ENCODE peak calls at places on chromosomes 16 and 17, in five cellular contexts. Y is A549, T is uterus, C is HCT116, Q is transverse colon. K is an unnamed sample.

GRCh38 chr17:4998666-4999428 is 1.1 kb downstream of the KIF1C start:
- DNase-seq in C (no peak), T (peak; percentile 27), Y (peak; percentile 44), Q (peak; percentile 65), K (no peak)

GRCh38 chr17:12522743-12523181 is 142.9 kb upstream of the MYOCD start:
- DNase-seq in Q (peak; percentile 51), Y (peak; percentile 20), C (no peak), T (no peak), K (no peak)

GRCh38 chr17:17840751-17841591 is 4.2 kb upstream of the SREBF1 start:
- DNase-seq in Q (no peak), T (no peak), C (no peak), Y (no peak), K (peak; percentile 63)

GRCh38 chr17:80481284-80482057 is 5.1 kb upstream of the NPTX1 start:
- DNase-seq in C (no peak), T (no peak), Q (no peak), Y (no peak), K (no peak)

GRCh38 chr17:68034452-68034776 is 1.1 kb upstream of the KPNA2 start:
- DNase-seq in C (no peak), Q (no peak), T (no peak), Y (no peak), K (no peak)

GRCh38 chr17:80330276-80330675 is 69.6 kb downstream of the RNF213 start:
- DNase-seq in Y (no peak), Q (no peak), C (no peak), T (no peak), K (no peak)

GRCh38 chr17:78921437-78921971 is 3.7 kb downstream of the TIMP2 start:
- DNase-seq in C (no peak), Y (no peak), T (no peak), Q (no peak), K (no peak)

GRCh38 chr17:27651411-27652345 is 20.7 kb downstream of the LGALS9 start:
- DNase-seq in Y (no peak), T (peak; percentile 70), Q (peak; percentile 81), C (no peak), K (peak; percentile 87)

GRCh38 chr17:59765038-59765437 is 57.6 kb downstream of the VMP1 start:
- DNase-seq in Y (no peak), C (no peak), T (no peak), Q (no peak), K (no peak)

GRCh38 chr16:81779540-81780320 is 639 bp downstream of the PLCG2 start:
- DNase-seq in Y (peak; percentile 48), C (no peak), T (no peak), Q (peak; percentile 50), K (peak; percentile 21)

GRCh38 chr17:60392845-60393702 is 1.1 kb upstream of the USP32 start:
- DNase-seq in Y (peak; percentile 35), Q (peak; percentile 59), C (peak; percentile 24), T (peak; percentile 31), K (peak; percentile 71)

GRCh38 chr17:53391197-53391596 is 431.5 kb upstream of the KIF2B start:
- DNase-seq in C (no peak), Y (no peak), Q (no peak), T (no peak), K (no peak)

GRCh38 chr17:66373944-66374817 is 71.8 kb downstream of the PRKCA start:
- DNase-seq in C (no peak), Q (peak; percentile 29), Y (no peak), T (no peak), K (peak; percentile 79)

GRCh38 chr17:81794509-81794908 is 9.4 kb upstream of the GCGR start:
- DNase-seq in T (no peak), Q (peak; percentile 59), Y (no peak), C (no peak), K (no peak)

GRCh38 chr17:43334744-43335400 is 63.9 kb upstream of the ARL4D start:
- DNase-seq in Q (no peak), Y (no peak), T (no peak), C (no peak), K (peak; percentile 51)

GRCh38 chr17:12133183-12133582 is 112.5 kb downstream of the MAP2K4 start:
- DNase-seq in Q (no peak), Y (no peak), T (no peak), C (no peak), K (no peak)

GRCh38 chr16:12679660-12680272 is 123.9 kb downstream of the CPPED1 start:
- DNase-seq in Q (no peak), Y (no peak), C (no peak), T (no peak), K (no peak)

GRCh38 chr17:49997256-49997735 is 2.3 kb upstream of the DLX3 start:
- DNase-seq in C (no peak), T (no peak), Q (no peak), Y (no peak), K (no peak)

GRCh38 chr17:81039854-81040758 is 5.2 kb downstream of the BAIAP2 start:
- DNase-seq in T (peak; percentile 61), C (no peak), Y (no peak), Q (no peak), K (no peak)

GRCh38 chr17:57622886-57623433 is 122.1 kb downstream of the CCDC182 start:
- DNase-seq in Y (peak; percentile 45), Q (no peak), C (no peak), T (no peak), K (no peak)

GRCh38 chr17:57965521-57966160 is 10.4 kb upstream of the CUEDC1 start:
- DNase-seq in Y (no peak), C (no peak), Q (no peak), T (no peak), K (no peak)

GRCh38 chr17:75756451-75757085 is 8.4 kb downstream of the GALK1 start:
- DNase-seq in T (no peak), Q (no peak), C (no peak), Y (no peak), K (no peak)

GRCh38 chr17:40291311-40291710 is 3.6 kb downstream of the CDC6 start:
- DNase-seq in T (no peak), Q (no peak), C (no peak), Y (no peak), K (no peak)

GRCh38 chr16:68264128-68265077 is at the start of gene SLC7A6:
- DNase-seq in Q (peak; percentile 82), T (peak; percentile 59), C (peak; percentile 27), Y (peak; percentile 94), K (peak; percentile 95)
- TF ChIP-seq POLR2A in Q (no peak), T (peak; percentile 78), C (peak; percentile 82), Y (peak; percentile 79), K (peak; percentile 66)

GRCh38 chr16:75658175-75658574 is 10.6 kb downstream of the TERF2IP start:
- DNase-seq in Q (no peak), C (no peak), Y (no peak), T (no peak), K (no peak)
- TF ChIP-seq POLR2A in Q (no peak), C (no peak), Y (no peak), T (no peak), K (no peak)

DNA sequence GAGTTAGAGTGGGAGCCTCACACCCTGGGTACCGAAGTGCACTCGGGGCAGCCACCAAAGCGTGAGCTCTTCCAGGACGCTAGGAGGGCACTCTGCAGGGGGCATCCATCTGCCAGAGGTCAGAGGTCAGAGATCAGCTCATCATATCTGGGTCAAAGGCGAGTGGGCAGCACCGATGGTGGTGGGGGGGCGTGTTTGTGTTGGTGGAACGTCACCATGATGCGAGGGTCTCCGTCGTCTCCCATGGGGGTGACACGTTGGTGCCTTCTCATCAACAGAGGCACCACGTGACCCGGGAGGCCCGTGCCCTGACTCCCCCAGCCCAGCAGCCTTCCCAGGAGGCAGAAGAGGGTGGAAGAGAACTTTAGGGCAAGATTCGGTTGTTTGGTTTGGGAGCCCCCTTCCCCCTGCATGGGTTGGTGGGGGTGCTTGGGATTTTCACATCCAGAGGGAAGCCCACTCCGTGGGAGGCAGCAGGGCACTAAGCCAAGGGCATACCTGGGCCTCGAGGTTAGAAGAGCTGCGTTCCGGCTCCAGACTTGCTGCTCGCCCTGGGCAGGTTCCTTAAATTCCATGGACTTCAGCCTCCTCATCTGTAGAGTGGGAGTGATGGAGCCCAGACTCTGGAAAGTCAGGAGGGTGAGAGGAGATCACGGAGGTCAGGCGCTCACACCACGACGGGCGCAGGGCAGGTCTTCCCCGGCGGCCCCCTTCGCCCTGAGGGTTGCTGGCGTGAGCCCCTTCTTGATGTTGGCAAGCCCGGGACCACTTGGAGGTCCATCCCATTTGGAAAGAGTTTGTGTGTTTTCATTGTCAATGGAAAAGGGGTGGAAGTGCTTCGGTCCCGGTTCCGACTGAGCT is 14.0 kb downstream of the CRISPLD2 start:
- DNase-seq in Q (no peak), Y (no peak), T (peak; percentile 49), C (no peak), K (no peak)
- TF ChIP-seq POLR2A in Q (no peak), Y (no peak), T (no peak), C (no peak), K (no peak)

GRCh38 chr16:80543162-80543561 is 2.4 kb downstream of the DYNLRB2 start:
- DNase-seq in C (no peak), Q (no peak), Y (no peak), T (no peak), K (no peak)

GRCh38 chr16:80544326-80544725 is 3.5 kb downstream of the DYNLRB2 start:
- DNase-seq in Q (no peak), T (no peak), C (no peak), Y (no peak), K (no peak)

GRCh38 chr16:80541306-80541694 is 507 bp downstream of the DYNLRB2 start:
- DNase-seq in C (no peak), Q (no peak), T (no peak), Y (no peak), K (no peak)

GRCh38 chr16:80536246-80536645 is 4.5 kb upstream of the DYNLRB2 start:
- DNase-seq in C (no peak), Q (no peak), T (no peak), Y (no peak), K (peak; percentile 18)

GRCh38 chr16:80540516-80541305 is at the start of gene DYNLRB2:
- DNase-seq in C (no peak), Y (peak; percentile 86), Q (peak; percentile 95), T (peak; percentile 91), K (peak; percentile 93)
- TF ChIP-seq POLR2A in C (no peak), Y (peak; percentile 62), Q (peak; percentile 49), T (no peak), K (peak; percentile 82)

DNA sequence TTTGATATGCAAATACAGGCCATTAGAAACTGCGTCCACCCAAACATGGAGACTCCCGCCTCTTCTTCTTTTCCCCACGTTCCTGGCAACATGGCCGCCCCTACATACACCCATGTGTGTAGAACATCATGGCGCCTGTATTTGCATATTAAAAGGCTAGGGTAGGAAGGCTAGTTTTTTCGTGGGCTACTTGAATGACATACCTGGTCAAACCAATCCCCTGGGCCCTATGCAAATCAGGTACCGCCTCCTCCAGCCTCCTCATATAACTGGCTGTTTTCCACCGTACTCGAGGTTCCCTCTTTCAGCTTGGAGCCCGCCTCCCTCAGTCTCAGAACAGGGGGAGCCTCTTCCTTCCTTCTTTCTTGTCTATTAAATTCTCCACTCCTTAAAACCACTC is 840 bp upstream of the CD300LB start:
- DNase-seq in Y (no peak), Q (peak; percentile 43), T (peak; percentile 20), C (no peak), K (no peak)
- TF ChIP-seq POLR2A in Y (no peak), Q (peak; percentile 39), T (no peak), C (no peak), K (no peak)

DNA sequence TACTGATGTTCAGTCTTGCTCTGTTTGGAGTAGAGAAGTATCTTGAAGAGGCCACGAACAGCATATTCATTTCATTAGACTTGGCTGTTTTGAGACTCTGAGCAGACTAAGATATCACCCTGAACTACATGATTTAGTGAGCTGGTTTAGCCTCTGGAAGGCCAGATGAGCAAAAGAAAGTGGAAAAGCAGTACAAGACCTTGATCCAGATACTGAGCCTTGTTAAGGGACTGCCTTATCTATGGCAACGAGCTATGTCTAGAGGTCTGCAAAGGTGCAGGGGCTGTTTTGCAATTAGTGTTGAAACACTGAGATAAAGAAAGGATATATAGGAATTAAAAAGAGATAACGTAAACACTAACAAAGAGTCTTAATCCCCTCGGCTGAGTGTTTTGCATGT is 231.4 kb downstream of the IRX3 start:
- DNase-seq in C (no peak), T (no peak), Y (no peak), Q (no peak), K (no peak)
- TF ChIP-seq POLR2A in C (no peak), T (no peak), Y (no peak), Q (no peak), K (no peak)

K was measured in erythroblast.